ENCODE peak calls at places on chromosomes 2 and 18, in six cellular contexts. D is WERI-Rb-1, Y is upper lobe of right lung, H is lower lobe of right lung, T is brain microvascular endothelial cell, N is Peyer's patch. X is an unnamed sample. For H3K36me3, the result is how much of the 10 kb centered on the place peaks cover.

GRCh38 chr2:134736167-134736885 is 17.5 kb upstream of the TMEM163 start:
- DNase-seq in D (no peak), Y (no peak), H (no peak), T (peak), N (no peak), X (no peak)

GRCh38 chr2:182668671-182669070 is 47.4 kb upstream of the DNAJC10 start:
- DNase-seq in D (no peak), Y (no peak), H (no peak), T (no peak), N (no peak), X (no peak)

GRCh38 chr2:30392097-30392496 is 54.9 kb upstream of the LCLAT1 start:
- DNase-seq in D (no peak), Y (no peak), H (no peak), T (no peak), N (no peak), X (no peak)

GRCh38 chr2:26757873-26758789 is 6.0 kb upstream of the SLC35F6 start:
- DNase-seq in D (no peak), Y (no peak), H (no peak), T (peak), N (peak), X (no peak)

GRCh38 chr2:64273524-64274398 is 129.5 kb upstream of the PELI1 start:
- DNase-seq in D (no peak), Y (no peak), H (no peak), T (peak), N (peak), X (peak)

GRCh38 chr18:41858761-41859555 is 96.1 kb upstream of the PIK3C3 start:
- DNase-seq in D (no peak), Y (no peak), H (no peak), T (no peak), N (no peak), X (no peak)

GRCh38 chr2:101400048-101400447 is 12.7 kb upstream of the CREG2 start:
- DNase-seq in D (no peak), Y (no peak), H (no peak), T (no peak), N (no peak), X (no peak)

GRCh38 chr18:25047983-25048382 is 304.0 kb downstream of the ZNF521 start:
- DNase-seq in D (no peak), Y (no peak), H (no peak), T (no peak), N (no peak), X (no peak)

GRCh38 chr2:112004246-112004645 is 50.8 kb upstream of the TMEM87B start:
- DNase-seq in D (no peak), Y (peak), H (peak), T (no peak), N (peak), X (no peak)

GRCh38 chr18:9673296-9674251 is 34.5 kb upstream of the RAB31 start:
- DNase-seq in D (peak), Y (no peak), H (peak), T (peak), N (peak), X (no peak)

GRCh38 chr2:72993585-72994280 is 76.4 kb downstream of the EMX1 start:
- DNase-seq in D (no peak), Y (no peak), H (no peak), T (no peak), N (peak), X (no peak)

GRCh38 chr2:18119883-18120282 is 241.4 kb downstream of the KCNS3 start:
- DNase-seq in D (no peak), Y (no peak), H (no peak), T (peak), N (no peak), X (no peak)

GRCh38 chr2:142868281-142868762 is 9.1 kb upstream of the KYNU start:
- DNase-seq in D (no peak), Y (peak), H (peak), T (no peak), N (peak), X (no peak)

GRCh38 chr2:241586564-241587264 is 28.2 kb downstream of the BOK start:
- DNase-seq in D (no peak), Y (no peak), H (no peak), T (no peak), N (no peak), X (no peak)

GRCh38 chr2:241582806-241583205 is 24.3 kb downstream of the BOK start:
- DNase-seq in D (no peak), Y (no peak), H (peak), T (no peak), N (no peak), X (no peak)

GRCh38 chr2:241579281-241579680 is 20.7 kb downstream of the BOK start:
- DNase-seq in D (no peak), Y (peak), H (no peak), T (no peak), N (no peak), X (no peak)

GRCh38 chr2:241584446-241584845 is 25.9 kb downstream of the BOK start:
- DNase-seq in D (no peak), Y (no peak), H (peak), T (peak), N (no peak), X (no peak)

GRCh38 chr2:241582328-241582727 is 23.8 kb downstream of the BOK start:
- DNase-seq in D (no peak), Y (no peak), H (peak), T (no peak), N (no peak), X (no peak)
- H3K36me3 ChIP-seq in D (under half), Y (under half), H (under half), T (under half), N (under half), X (under half)

GRCh38 chr2:48017136-48017535 is 110.8 kb upstream of the FBXO11 start:
- DNase-seq in D (no peak), Y (no peak), H (no peak), T (no peak), N (no peak), X (no peak)

GRCh38 chr2:48018480-48018879 is 112.2 kb upstream of the FBXO11 start:
- DNase-seq in D (no peak), Y (no peak), H (no peak), T (no peak), N (no peak), X (no peak)

GRCh38 chr2:48016620-48017019 is 110.3 kb upstream of the FBXO11 start:
- DNase-seq in D (no peak), Y (no peak), H (no peak), T (no peak), N (no peak), X (peak)
- TF ChIP-seq CTCF in D (peak), Y (no peak), H (no peak), T (peak), N (no peak), X (peak)

GRCh38 chr18:12342661-12343060 is 34.4 kb downstream of the AFG3L2 start:
- DNase-seq in D (no peak), Y (no peak), H (no peak), T (no peak), N (no peak), X (no peak)
- H3K36me3 ChIP-seq in D (half or more), Y (half or more), H (half or more), T (under half), N (under half), X (under half)

GRCh38 chr2:10814571-10815331 is 2.2 kb upstream of the PDIA6 start:
- DNase-seq in D (no peak), Y (no peak), H (no peak), T (no peak), N (no peak), X (peak)
- TF ChIP-seq CTCF in D (no peak), Y (no peak), H (no peak), T (peak), N (no peak), X (peak)

GRCh38 chr2:219220652-219221402 is 2.1 kb upstream of the ABCB6 start:
- DNase-seq in D (no peak), Y (no peak), H (no peak), T (no peak), N (no peak), X (no peak)

GRCh38 chr2:219221956-219222518 is 3.3 kb upstream of the ABCB6 start:
- DNase-seq in D (no peak), Y (no peak), H (no peak), T (no peak), N (no peak), X (no peak)

GRCh38 chr2:219219113-219219696 is 447 bp upstream of the ABCB6 start:
- DNase-seq in D (no peak), Y (no peak), H (no peak), T (no peak), N (no peak), X (no peak)

GRCh38 chr2:219218279-219219112 is at the start of gene ABCB6:
- DNase-seq in D (peak), Y (peak), H (peak), T (peak), N (peak), X (peak)

GRCh38 chr2:219219781-219220532 is 1.2 kb upstream of the ABCB6 start:
- DNase-seq in D (no peak), Y (no peak), H (no peak), T (no peak), N (no peak), X (no peak)
- H3K36me3 ChIP-seq in D (half or more), Y (half or more), H (half or more), T (under half), N (under half), X (half or more)

GRCh38 chr2:192741889-192742288 is 547.2 kb upstream of the TMEFF2 start:
- DNase-seq in D (no peak), Y (no peak), H (no peak), T (no peak), N (no peak), X (peak)
- TF ChIP-seq CTCF in D (peak), Y (no peak), H (no peak), T (peak), N (no peak), X (peak)

DNA sequence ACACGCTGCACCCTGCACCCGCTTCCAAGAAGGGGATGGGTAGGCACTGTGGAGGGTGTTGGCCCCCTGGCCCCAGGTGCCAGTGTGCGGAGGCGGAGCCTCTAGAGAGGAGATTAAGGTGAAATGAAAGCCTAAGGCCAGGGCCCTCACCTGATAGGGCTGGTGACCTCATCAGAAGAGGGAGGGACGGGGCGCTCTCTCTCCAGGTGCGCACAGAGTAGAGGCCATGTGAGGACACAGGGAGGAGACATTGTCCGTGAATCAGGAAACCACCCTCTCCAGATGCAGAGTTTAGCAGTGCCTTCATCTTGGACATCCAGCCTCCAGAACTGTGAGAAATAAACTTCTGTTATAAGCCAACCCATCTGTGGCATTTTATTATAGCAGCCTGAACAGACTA is 62.3 kb downstream of the PSMG2 start:
- DNase-seq in D (no peak), Y (no peak), H (no peak), T (no peak), N (peak), X (no peak)
- H3K36me3 ChIP-seq in D (under half), Y (under half), H (under half), T (under half), N (under half), X (under half)

X was measured in BE2C.